ENCODE peak calls at places on chromosome 19, in eight cellular contexts. K is progenitor cell of endocrine pancreas; X is K562; B is stimulated activated CD4-positive, alpha-beta T cell treated with anti-CD3 and anti-CD28 coated beads, Interleukin-1b, Interleukin-23, amount 100 ng/mL, for 24 hours; E is activated T-helper 1 cell treated with anti-CD3 and anti-CD28 coated beads, Interleukin-2, amount 50 U/mL, for 16 hours; S is astrocyte of the hippocampus; W is activated CD4-positive, alpha-beta memory T cell treated with anti-CD3 and anti-CD28 coated beads, Interleukin-2, amount 10 ng/mL, durations not matched to agents 7 days and 5 days; R is T-helper 2 cell. M is an unnamed sample.

GRCh38 chr19:3375221-3376088 is 9.1 kb downstream of the NFIC start:
- DNase-seq in K (no peak), X (peak), B (no peak), E (no peak), S (peak), W (no peak), R (no peak), M (no peak)

GRCh38 chr19:40225440-40226305 is 816 bp downstream of the CCNP start:
- DNase-seq in K (no peak), X (no peak), B (no peak), E (no peak), S (no peak), W (no peak), R (no peak), M (no peak)

GRCh38 chr19:33438016-33438671 is 64.6 kb downstream of the CEBPG start:
- DNase-seq in K (no peak), X (no peak), B (no peak), E (no peak), S (peak), W (no peak), R (no peak), M (no peak)

GRCh38 chr19:1465191-1466016 is 13.6 kb downstream of the C19orf25 start:
- DNase-seq in K (no peak), X (no peak), B (no peak), E (no peak), S (no peak), W (peak), R (no peak), M (peak)

GRCh38 chr19:9796113-9796773 is 22.6 kb downstream of the FBXL12 start:
- DNase-seq in K (peak), X (peak), B (peak), E (peak), S (peak), W (peak), R (peak), M (peak)

GRCh38 chr19:19463348-19464117 is 51.8 kb downstream of the TSSK6 start:
- DNase-seq in K (no peak), X (no peak), B (no peak), E (no peak), S (peak), W (no peak), R (no peak), M (no peak)

GRCh38 chr19:30664358-30665058 is 292.3 kb downstream of the ZNF536 start:
- DNase-seq in K (no peak), X (peak), B (no peak), E (no peak), S (peak), W (no peak), R (no peak), M (no peak)

GRCh38 chr19:30173593-30174356 is 198.4 kb upstream of the ZNF536 start:
- DNase-seq in K (no peak), X (no peak), B (no peak), E (no peak), S (no peak), W (no peak), R (no peak), M (no peak)

GRCh38 chr19:5436101-5436947 is 18.9 kb upstream of the ZNRF4 start:
- DNase-seq in K (peak), X (peak), B (no peak), E (no peak), S (peak), W (no peak), R (no peak), M (peak)

GRCh38 chr19:45130888-45131615 is 29.7 kb downstream of the NKPD1 start:
- DNase-seq in K (no peak), X (no peak), B (no peak), E (no peak), S (peak), W (no peak), R (no peak), M (peak)

GRCh38 chr19:3783660-3784584 is 2.3 kb downstream of the MATK start:
- DNase-seq in K (no peak), X (peak), B (no peak), E (no peak), S (no peak), W (peak), R (no peak), M (no peak)

GRCh38 chr19:39032164-39032918 is at the start of gene FBXO27:
- DNase-seq in K (peak), X (peak), B (no peak), E (no peak), S (peak), W (no peak), R (no peak), M (peak)

GRCh38 chr19:13526552-13526951 is 20.3 kb upstream of the CACNA1A start:
- DNase-seq in K (no peak), X (peak), B (no peak), E (no peak), S (peak), W (peak), R (no peak), M (peak)

GRCh38 chr19:17765069-17765618 is 13.9 kb downstream of the FCHO1 start:
- DNase-seq in K (no peak), X (no peak), B (no peak), E (no peak), S (no peak), W (no peak), R (no peak), M (no peak)

GRCh38 chr19:3665681-3666544 is 34.4 kb downstream of the PIP5K1C start:
- DNase-seq in K (peak), X (peak), B (peak), E (peak), S (peak), W (peak), R (peak), M (peak)

GRCh38 chr19:10289167-10289835 is 451 bp upstream of the ICAM5 start:
- DNase-seq in K (no peak), X (peak), B (no peak), E (no peak), S (peak), W (peak), R (no peak), M (peak)

GRCh38 chr19:5128932-5129389 is 160.0 kb downstream of the KDM4B start:
- DNase-seq in K (peak), X (no peak), B (no peak), E (no peak), S (peak), W (no peak), R (no peak), M (peak)

GRCh38 chr19:1106841-1107654 is 3.3 kb downstream of the GPX4 start:
- DNase-seq in K (no peak), X (no peak), B (no peak), E (no peak), S (no peak), W (no peak), R (no peak), M (no peak)

GRCh38 chr19:43725468-43725867 is 9.6 kb downstream of the IRGC start:
- DNase-seq in K (no peak), X (no peak), B (no peak), E (no peak), S (no peak), W (no peak), R (no peak), M (no peak)

GRCh38 chr19:48656840-48657474 is 11.0 kb upstream of the CA11 start:
- DNase-seq in K (no peak), X (no peak), B (no peak), E (no peak), S (peak), W (no peak), R (no peak), M (no peak)

GRCh38 chr19:42563352-42564210 is 31.1 kb downstream of the CEACAM8 start:
- DNase-seq in K (no peak), X (peak), B (no peak), E (no peak), S (peak), W (peak), R (no peak), M (peak)

GRCh38 chr19:47375694-47376588 is 26.8 kb downstream of the DHX34 start:
- DNase-seq in K (no peak), X (no peak), B (no peak), E (no peak), S (no peak), W (no peak), R (no peak), M (no peak)

GRCh38 chr19:49712397-49712859 is 21.5 kb downstream of the CPT1C start:
- DNase-seq in K (no peak), X (peak), B (no peak), E (no peak), S (no peak), W (no peak), R (no peak), M (peak)

GRCh38 chr19:16885166-16885565 is 3.6 kb upstream of the F2RL3 start:
- DNase-seq in K (no peak), X (no peak), B (no peak), E (no peak), S (no peak), W (no peak), R (no peak), M (no peak)

GRCh38 chr19:42283248-42284065 is 14.4 kb downstream of the CIC start:
- DNase-seq in K (peak), X (peak), B (peak), E (peak), S (peak), W (peak), R (peak), M (peak)

GRCh38 chr19:16382775-16383543 is 58.3 kb downstream of the KLF2 start:
- DNase-seq in K (peak), X (peak), B (no peak), E (peak), S (peak), W (peak), R (peak), M (peak)

GRCh38 chr19:55486971-55487883 is 1.0 kb upstream of the SSC5D start:
- DNase-seq in K (no peak), X (peak), B (no peak), E (no peak), S (peak), W (peak), R (no peak), M (peak)

GRCh38 chr19:40995355-40995754 is 4.3 kb downstream of the CYP2B6 start:
- DNase-seq in K (no peak), X (no peak), B (no peak), E (no peak), S (no peak), W (no peak), R (no peak), M (no peak)

GRCh38 chr19:11116507-11116906 is 27.2 kb downstream of the LDLR start:
- DNase-seq in K (no peak), X (no peak), B (no peak), E (no peak), S (no peak), W (no peak), R (no peak), M (no peak)

GRCh38 chr19:32464279-32464678 is 58.7 kb downstream of the DPY19L3 start:
- DNase-seq in K (no peak), X (no peak), B (no peak), E (no peak), S (no peak), W (no peak), R (no peak), M (no peak)

GRCh38 chr19:58544591-58545285 is 874 bp downstream of the TRIM28 start:
- DNase-seq in K (peak), X (peak), B (no peak), E (peak), S (peak), W (peak), R (peak), M (peak)

GRCh38 chr19:41411094-41411493 is 13.5 kb downstream of the BCKDHA start:
- DNase-seq in K (no peak), X (no peak), B (no peak), E (no peak), S (no peak), W (no peak), R (no peak), M (no peak)

GRCh38 chr19:2719910-2720776 is 1.0 kb downstream of the DIRAS1 start:
- DNase-seq in K (no peak), X (no peak), B (no peak), E (no peak), S (peak), W (no peak), R (no peak), M (peak)

GRCh38 chr19:925912-926594 is at the start of gene ARID3A:
- DNase-seq in K (no peak), X (no peak), B (no peak), E (no peak), S (no peak), W (no peak), R (no peak), M (peak)

GRCh38 chr19:480016-480855 is 16.1 kb upstream of the MADCAM1 start:
- DNase-seq in K (peak), X (peak), B (no peak), E (no peak), S (peak), W (peak), R (no peak), M (peak)